ENCODE peak calls at places on chromosomes 3 and 15, in five cellular contexts. J, S, M, C and H are unnamed samples.

GRCh38 chr3:141115752-141116541 is 64.8 kb downstream of the SPSB4 start:
- DNase-seq in J (no peak), S (peak; percentile 43), M (no peak), C (no peak), H (no peak)

GRCh38 chr3:149609595-149609994 is 48.2 kb downstream of the WWTR1 start:
- DNase-seq in J (no peak), S (peak; percentile 34), M (peak; percentile 81), C (no peak), H (no peak)

GRCh38 chr3:150345021-150345538 is 63.0 kb upstream of the TSC22D2 start:
- DNase-seq in J (no peak), S (peak; percentile 19), M (no peak), C (no peak), H (peak; percentile 33)

GRCh38 chr3:122067588-122068240 is 12.6 kb downstream of the CD86 start:
- DNase-seq in J (no peak), S (no peak), M (peak; percentile 74), C (no peak), H (no peak)

GRCh38 chr3:44905501-44906159 is 31.2 kb downstream of the TGM4 start:
- DNase-seq in J (no peak), S (no peak), M (no peak), C (no peak), H (no peak)

GRCh38 chr15:77031376-77032050 is 36.6 kb downstream of the PSTPIP1 start:
- DNase-seq in J (peak; percentile 25), S (no peak), M (peak; percentile 68), C (no peak), H (no peak)

GRCh38 chr15:39582977-39583585 is 2.2 kb downstream of the THBS1 start:
- DNase-seq in J (no peak), S (no peak), M (no peak), C (no peak), H (no peak)

GRCh38 chr3:114147281-114147680 is 31.6 kb downstream of the DRD3 start:
- DNase-seq in J (no peak), S (no peak), M (no peak), C (no peak), H (no peak)

GRCh38 chr15:80893777-80894176 is 95.8 kb downstream of the MESD start:
- DNase-seq in J (no peak), S (peak; percentile 61), M (no peak), C (no peak), H (no peak)

GRCh38 chr3:58899159-58899952 is 150.5 kb downstream of the CFAP20DC start:
- DNase-seq in J (no peak), S (peak; percentile 4), M (peak; percentile 65), C (peak; percentile 47), H (peak; percentile 13)

GRCh38 chr15:51878446-51879386 is 49.3 kb downstream of the TMOD3 start:
- DNase-seq in J (no peak), S (peak; percentile 89), M (no peak), C (no peak), H (no peak)

GRCh38 chr3:20222274-20222673 is 36.3 kb upstream of the SGO1 start:
- DNase-seq in J (no peak), S (no peak), M (no peak), C (no peak), H (no peak)

GRCh38 chr3:129723558-129724324 is 117.3 kb upstream of the PLXND1 start:
- DNase-seq in J (no peak), S (peak; percentile 91), M (no peak), C (no peak), H (no peak)

GRCh38 chr3:33636125-33636855 is 81.8 kb downstream of the CLASP2 start:
- DNase-seq in J (peak; percentile 25), S (peak; percentile 82), M (peak; percentile 66), C (no peak), H (no peak)

GRCh38 chr3:10936686-10937085 is 55.9 kb upstream of the SLC6A1 start:
- DNase-seq in J (no peak), S (no peak), M (no peak), C (no peak), H (no peak)

GRCh38 chr3:3705090-3705775 is 94.0 kb upstream of the LRRN1 start:
- DNase-seq in J (no peak), S (no peak), M (no peak), C (no peak), H (no peak)

GRCh38 chr3:122085666-122086065 is 30.5 kb downstream of the CD86 start:
- DNase-seq in J (no peak), S (no peak), M (peak; percentile 40), C (no peak), H (no peak)

GRCh38 chr15:36571301-36571700 is 8.1 kb upstream of the CDIN1 start:
- DNase-seq in J (no peak), S (no peak), M (no peak), C (no peak), H (no peak)

GRCh38 chr3:180296971-180297370 is 260.2 kb upstream of the PEX5L start:
- DNase-seq in J (no peak), S (no peak), M (no peak), C (no peak), H (no peak)

GRCh38 chr3:194142156-194142910 is 6.4 kb downstream of the HES1 start:
- DNase-seq in J (no peak), S (no peak), M (no peak), C (no peak), H (no peak)

GRCh38 chr15:77497108-77497737 is 76.5 kb downstream of the HMG20A start:
- DNase-seq in J (peak; percentile 84), S (peak; percentile 36), M (no peak), C (no peak), H (no peak)

GRCh38 chr3:151553873-151554272 is 93.0 kb upstream of the IGSF10 start:
- DNase-seq in J (no peak), S (peak; percentile 72), M (no peak), C (no peak), H (no peak)

GRCh38 chr3:78645628-78646310 is 1122.0 kb downstream of the ROBO1 start:
- DNase-seq in J (peak; percentile 49), S (peak; percentile 90), M (peak; percentile 71), C (no peak), H (peak; percentile 26)

GRCh38 chr15:63941698-63942465 is 104.4 kb downstream of the DAPK2 start:
- DNase-seq in J (no peak), S (no peak), M (no peak), C (no peak), H (no peak)

GRCh38 chr3:79654019-79654418 is 113.8 kb downstream of the ROBO1 start:
- DNase-seq in J (no peak), S (no peak), M (no peak), C (no peak), H (no peak)

GRCh38 chr3:139937674-139938279 is 2.8 kb downstream of the CLSTN2 start:
- DNase-seq in J (peak; percentile 4), S (peak; percentile 66), M (peak; percentile 37), C (no peak), H (peak; percentile 50)

GRCh38 chr15:63093486-63094205 is 28.0 kb upstream of the LACTB start:
- DNase-seq in J (peak; percentile 47), S (peak; percentile 83), M (peak; percentile 84), C (peak; percentile 82), H (peak; percentile 79)

GRCh38 chr3:125033135-125033534 is 22.7 kb downstream of the HEG1 start:
- DNase-seq in J (no peak), S (no peak), M (no peak), C (no peak), H (no peak)

GRCh38 chr15:45555914-45556608 is 31.1 kb upstream of the BLOC1S6 start:
- DNase-seq in J (no peak), S (no peak), M (peak; percentile 14), C (no peak), H (no peak)

GRCh38 chr3:69755795-69756194 is 16.5 kb downstream of the MITF start:
- DNase-seq in J (no peak), S (no peak), M (no peak), C (no peak), H (no peak)

GRCh38 chr3:107884719-107885460 is 205.9 kb downstream of the CD47 start:
- DNase-seq in J (no peak), S (peak; percentile 48), M (no peak), C (no peak), H (no peak)

GRCh38 chr3:52532517-52532837 is 1.2 kb downstream of the NT5DC2 start:
- DNase-seq in J (no peak), S (peak; percentile 80), M (peak; percentile 56), C (no peak), H (peak; percentile 36)

GRCh38 chr3:50592568-50592967 is 19.0 kb downstream of the CISH start:
- DNase-seq in J (no peak), S (no peak), M (no peak), C (peak; percentile 85), H (no peak)

GRCh38 chr15:90031231-90031791 is 30.2 kb downstream of the ZNF710 start:
- DNase-seq in J (no peak), S (peak; percentile 90), M (peak; percentile 96), C (no peak), H (no peak)